ENCODE peak calls at places on chromosomes 4 and X, in six cellular contexts. O, B, V, R, J and K are unnamed samples.

GRCh38 chr4:15003441-15003890 is 1.2 kb downstream of the CPEB2 start:
- DNase-seq in O (peak), J (no peak), R (peak), V (peak), B (peak), K (peak)

GRCh38 chrX:30493348-30493747 is 84.2 kb downstream of the TASL start:
- DNase-seq in O (no peak), R (no peak), B (no peak), V (no peak), J (no peak), K (no peak)

GRCh38 chrX:1554469-1555210 is 17.7 kb upstream of the P2RY8 start:
- DNase-seq in O (no peak), J (no peak), B (peak), R (no peak), V (no peak), K (no peak)

GRCh38 chr4:101366331-101366730 is 19.0 kb upstream of the PPP3CA start:
- DNase-seq in J (no peak), O (no peak), B (no peak), V (peak), R (no peak), K (no peak)

GRCh38 chr4:76990288-76991080 is 40.9 kb downstream of the SEPTIN11 start:
- DNase-seq in R (no peak), V (peak), B (no peak), J (no peak), O (no peak), K (no peak)

GRCh38 chrX:123833387-123833786 is 26.5 kb upstream of the XIAP start:
- DNase-seq in J (no peak), B (no peak), O (no peak), V (peak), R (peak), K (peak)

GRCh38 chr4:150769235-150769634 is 187.3 kb downstream of the MAB21L2 start:
- DNase-seq in J (no peak), B (no peak), R (no peak), V (peak), O (no peak), K (no peak)

GRCh38 chr4:92189146-92189545 is 114.6 kb upstream of the GRID2 start:
- DNase-seq in B (no peak), R (no peak), V (no peak), O (no peak), J (no peak), K (no peak)

GRCh38 chr4:175767130-175767529 is 44.9 kb downstream of the GPM6A start:
- DNase-seq in B (no peak), O (no peak), J (no peak), V (no peak), R (no peak), K (no peak)

GRCh38 chr4:84957509-84958420 is 8.7 kb downstream of the WDFY3 start:
- DNase-seq in J (no peak), R (no peak), O (no peak), B (no peak), V (no peak), K (no peak)

GRCh38 chrX:70464051-70464450 is 19.4 kb downstream of the DLG3 start:
- DNase-seq in B (no peak), J (no peak), O (no peak), V (no peak), R (no peak), K (no peak)

GRCh38 chrX:8868906-8869305 is 67.7 kb upstream of the FAM9A start:
- DNase-seq in J (no peak), V (peak), B (no peak), R (no peak), O (no peak), K (no peak)

GRCh38 chr4:127124919-127125318 is 507.8 kb upstream of the INTU start:
- DNase-seq in R (no peak), J (no peak), B (no peak), V (peak), O (no peak), K (no peak)
- TF ChIP-seq CTCF in R (peak), J (peak), B (no peak), V (peak), O (no peak), K (no peak)

GRCh38 chr4:181855307-181855706 is 387.9 kb upstream of the TENM3 start:
- DNase-seq in J (no peak), V (no peak), O (no peak), R (no peak), B (no peak), K (no peak)
- TF ChIP-seq CTCF in J (no peak), V (no peak), O (no peak), R (no peak), B (no peak), K (no peak)

DNA sequence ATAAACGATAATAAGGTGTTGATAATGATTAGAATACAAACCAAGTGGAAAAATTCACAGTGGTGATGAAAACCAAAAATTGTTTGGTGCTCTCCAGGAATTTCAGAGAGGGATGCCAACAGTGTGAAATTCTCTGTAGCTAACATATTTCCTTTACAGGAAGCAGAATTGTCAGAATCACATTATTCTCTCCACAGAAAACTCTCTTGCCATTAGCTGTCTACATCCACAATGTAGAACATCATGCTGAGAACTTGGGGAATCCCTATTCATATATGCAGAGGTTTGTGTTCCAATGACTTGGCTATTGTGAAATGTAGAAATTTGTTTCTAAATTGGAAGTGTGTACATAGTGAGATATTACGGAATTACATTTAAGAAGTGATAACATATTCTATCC is 142.0 kb downstream of the PCDH7 start:
- DNase-seq in R (no peak), B (no peak), J (no peak), V (no peak), O (no peak), K (no peak)
- TF ChIP-seq CTCF in R (no peak), B (no peak), J (no peak), V (no peak), O (no peak), K (no peak)

GRCh38 chrX:7711167-7711566 is 131.8 kb upstream of the VCX start:
- DNase-seq in J (no peak), B (no peak), V (no peak), R (no peak), O (no peak), K (no peak)

GRCh38 chrX:7709845-7710244 is 133.1 kb upstream of the VCX start:
- DNase-seq in J (no peak), R (no peak), V (no peak), O (no peak), B (no peak), K (no peak)

DNA sequence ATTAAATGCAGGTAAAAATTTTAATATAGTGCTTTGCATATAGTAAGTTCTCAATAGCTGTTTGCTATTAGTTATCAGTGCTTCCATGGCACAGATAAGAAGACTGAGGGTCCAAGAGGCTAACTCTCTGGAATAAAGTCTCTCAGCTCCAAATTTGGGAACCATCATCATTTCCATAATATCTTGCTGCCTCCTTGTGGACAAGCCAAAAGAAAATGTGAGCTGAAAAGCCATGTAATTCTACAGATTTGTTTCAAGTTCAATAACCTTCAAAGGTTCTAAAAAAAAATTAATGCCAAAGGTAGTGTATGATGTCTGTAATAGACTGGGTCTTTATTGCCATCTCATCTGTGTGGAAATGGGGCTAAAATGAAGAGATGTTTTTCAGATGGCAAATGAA is 136.9 kb upstream of the VCX start:
- DNase-seq in V (no peak), R (no peak), J (no peak), O (no peak), B (no peak), K (no peak)
- TF ChIP-seq CTCF in V (peak), R (peak), J (peak), O (no peak), B (no peak), K (no peak)

DNA sequence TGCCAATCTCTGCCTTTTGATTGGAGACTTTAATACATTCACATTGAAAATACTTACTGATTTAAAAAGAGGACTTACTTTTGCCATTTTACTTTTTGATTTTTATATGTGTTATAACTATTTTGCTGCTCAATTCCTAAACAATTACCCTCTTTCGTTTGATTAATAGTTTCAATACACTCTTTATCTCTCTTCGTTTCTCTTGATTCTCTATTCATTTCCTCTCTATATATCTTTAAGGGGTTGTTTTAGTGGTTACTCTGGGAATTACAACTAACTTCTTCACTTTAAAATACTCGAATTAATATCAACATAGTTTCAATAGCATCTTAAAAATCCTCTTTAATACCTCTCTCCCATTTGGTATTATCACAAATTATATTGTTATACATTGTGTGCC is 116.6 kb downstream of the PTCHD1 start:
- DNase-seq in O (no peak), J (no peak), B (no peak), R (no peak), V (no peak), K (no peak)
- TF ChIP-seq CTCF in O (no peak), J (no peak), B (no peak), R (peak), V (no peak), K (no peak)